ENCODE peak calls at places on chromosomes 2 and 18, in five cellular contexts. Y is fibroblast of lung, E is GM23338, I is psoas muscle, B is body of pancreas. J is an unnamed sample.

GRCh38 chr2:74371421-74371820 is 8.7 kb downstream of the DCTN1 start:
- DNase-seq in Y (no peak), E (no peak), I (no peak), B (no peak), J (no peak)

GRCh38 chr2:35220471-35220870 is 1135.1 kb upstream of the CRIM1 start:
- DNase-seq in Y (no peak), E (no peak), I (no peak), B (no peak), J (no peak)

GRCh38 chr2:241153616-241154015 is 3.3 kb downstream of the PPP1R7 start:
- DNase-seq in Y (peak), E (no peak), I (no peak), B (no peak), J (no peak)

GRCh38 chr2:139031722-139032121 is 251.5 kb upstream of the NXPH2 start:
- DNase-seq in Y (no peak), E (peak), I (no peak), B (no peak), J (no peak)

GRCh38 chr2:127796389-127796788 is 14.6 kb downstream of the WDR33 start:
- DNase-seq in Y (no peak), E (no peak), I (no peak), B (no peak), J (no peak)

GRCh38 chr2:226977775-226978190 is 141.9 kb downstream of the RHBDD1 start:
- DNase-seq in Y (peak), E (no peak), I (no peak), B (no peak), J (no peak)

GRCh38 chr2:172227719-172228118 is 125.0 kb upstream of the DLX2 start:
- DNase-seq in Y (no peak), E (no peak), I (no peak), B (no peak), J (no peak)

GRCh38 chr2:226760412-226761194 is 39.0 kb downstream of the IRS1 start:
- DNase-seq in Y (peak), E (no peak), I (no peak), B (no peak), J (no peak)

GRCh38 chr2:237932731-237933131 is 34.1 kb upstream of the UBE2F start:
- DNase-seq in Y (peak), E (no peak), I (no peak), B (no peak), J (no peak)

GRCh38 chr2:109030870-109031480 is 42.0 kb upstream of the EDAR start:
- DNase-seq in Y (no peak), E (peak), I (no peak), B (no peak), J (no peak)

GRCh38 chr2:46230115-46230571 is 67.1 kb upstream of the EPAS1 start:
- DNase-seq in Y (no peak), E (peak), I (peak), B (peak), J (no peak)

GRCh38 chr2:52632543-52632942 is 1135.1 kb upstream of the CHAC2 start:
- DNase-seq in Y (no peak), E (peak), I (no peak), B (no peak), J (no peak)

GRCh38 chr2:45786030-45786830 is 134.8 kb downstream of the PRKCE start:
- DNase-seq in Y (no peak), E (no peak), I (no peak), B (no peak), J (no peak)

GRCh38 chr18:75455249-75456183 is 28.0 kb upstream of the SMIM21 start:
- DNase-seq in Y (peak), E (peak), I (peak), B (peak), J (no peak)

GRCh38 chr2:210318891-210319290 is 3.9 kb upstream of the MYL1 start:
- DNase-seq in Y (no peak), E (no peak), I (no peak), B (no peak), J (no peak)

GRCh38 chr2:217798743-217799552 is 203.8 kb downstream of the TNS1 start:
- DNase-seq in Y (no peak), E (no peak), I (no peak), B (peak), J (no peak)

GRCh38 chr18:63237486-63237885 is 82.1 kb downstream of the BCL2 start:
- DNase-seq in Y (no peak), E (peak), I (no peak), B (no peak), J (no peak)

GRCh38 chr18:77032121-77032758 is 100.3 kb downstream of the MBP start:
- DNase-seq in Y (no peak), E (no peak), I (no peak), B (no peak), J (no peak)

GRCh38 chr2:207257291-207258190 is 91.8 kb upstream of the KLF7 start:
- DNase-seq in Y (peak), E (no peak), I (no peak), B (no peak), J (no peak)

GRCh38 chr2:168355779-168356178 is 100.3 kb upstream of the CERS6 start:
- DNase-seq in Y (no peak), E (peak), I (no peak), B (no peak), J (no peak)

GRCh38 chr2:239537633-239538356 is 137.0 kb upstream of the HDAC4 start:
- DNase-seq in Y (no peak), E (no peak), I (no peak), B (no peak), J (peak)

GRCh38 chr18:2139676-2140075 is 431.6 kb downstream of the METTL4 start:
- DNase-seq in Y (peak), E (no peak), I (no peak), B (no peak), J (no peak)

GRCh38 chr18:78773819-78774218 is 205.8 kb upstream of the SALL3 start:
- DNase-seq in Y (no peak), E (no peak), I (no peak), B (no peak), J (no peak)

GRCh38 chr2:120952318-120952717 is 216.7 kb downstream of the GLI2 start:
- DNase-seq in Y (peak), E (no peak), I (no peak), B (no peak), J (no peak)

GRCh38 chr18:22433960-22434359 is 16.2 kb upstream of the CTAGE1 start:
- DNase-seq in Y (peak), E (no peak), I (no peak), B (no peak), J (no peak)

GRCh38 chr2:200509227-200509607 is 651 bp downstream of the KCTD18 start:
- DNase-seq in Y (peak), E (peak), I (no peak), B (no peak), J (no peak)

DNA sequence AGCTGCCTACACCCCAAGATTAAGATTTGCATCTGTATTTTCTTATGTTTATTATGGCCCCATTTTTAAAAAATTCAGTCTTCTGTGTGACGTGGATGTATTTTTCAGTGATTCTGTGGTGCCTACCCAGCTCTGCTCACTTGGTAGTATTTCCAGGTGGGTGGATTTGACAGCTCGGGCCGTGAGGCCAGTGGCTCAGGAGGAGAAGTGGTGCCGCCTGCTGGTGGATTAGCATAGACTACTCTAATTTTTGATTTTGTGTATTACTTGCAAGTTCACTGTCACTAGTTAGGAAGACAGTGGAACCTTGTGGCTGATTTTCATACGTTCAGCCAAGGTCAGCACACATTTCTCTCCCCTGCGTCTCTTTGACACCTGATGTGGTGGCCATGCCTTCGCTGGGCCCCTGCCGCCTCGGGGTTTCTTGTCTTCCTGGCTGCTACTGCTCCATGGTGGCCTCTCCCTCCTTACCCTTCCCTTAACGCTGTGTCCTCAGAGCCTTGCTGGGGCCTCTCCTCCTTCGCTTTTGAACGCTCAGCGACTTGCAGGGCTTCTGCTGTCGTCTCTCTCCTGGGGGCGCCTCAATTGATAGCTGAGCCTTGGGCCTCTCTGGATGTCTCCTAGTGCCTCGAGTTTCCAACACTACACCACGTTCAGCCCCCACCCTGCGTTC is 89.4 kb downstream of the DGKD start:
- DNase-seq in Y (peak), E (peak), I (peak), B (peak), J (no peak)
- TF ChIP-seq CTCF in Y (peak), E (peak), I (peak), B (peak), J (peak)

GRCh38 chr2:111664451-111664850 is 219.5 kb downstream of the ANAPC1 start:
- DNase-seq in Y (no peak), E (no peak), I (no peak), B (no peak), J (no peak)

GRCh38 chr2:111662039-111662740 is 221.8 kb downstream of the ANAPC1 start:
- DNase-seq in Y (peak), E (no peak), I (no peak), B (no peak), J (no peak)

GRCh38 chr2:111662771-111663470 is 221.1 kb downstream of the ANAPC1 start:
- DNase-seq in Y (peak), E (no peak), I (no peak), B (no peak), J (no peak)

GRCh38 chr2:111665011-111665410 is 219.0 kb downstream of the ANAPC1 start:
- DNase-seq in Y (no peak), E (no peak), I (no peak), B (no peak), J (no peak)

GRCh38 chr2:111663471-111663951 is 220.5 kb downstream of the ANAPC1 start:
- DNase-seq in Y (peak), E (no peak), I (no peak), B (no peak), J (no peak)
- TF ChIP-seq CTCF in Y (peak), E (no peak), I (no peak), B (no peak), J (no peak)

GRCh38 chr2:15582645-15583340 is 8.9 kb upstream of the DDX1 start:
- DNase-seq in Y (no peak), E (no peak), I (no peak), B (no peak), J (no peak)

GRCh38 chr2:15582153-15582552 is 9.5 kb upstream of the DDX1 start:
- DNase-seq in Y (no peak), E (no peak), I (no peak), B (no peak), J (no peak)

GRCh38 chr2:15580451-15580850 is 11.2 kb upstream of the DDX1 start:
- DNase-seq in Y (no peak), E (no peak), I (no peak), B (no peak), J (no peak)

GRCh38 chr2:15577071-15577706 is 14.5 kb upstream of the DDX1 start:
- DNase-seq in Y (peak), E (peak), I (peak), B (peak), J (peak)

GRCh38 chr2:15579641-15580040 is 12.0 kb upstream of the DDX1 start:
- DNase-seq in Y (no peak), E (peak), I (no peak), B (no peak), J (no peak)
- TF ChIP-seq CTCF in Y (no peak), E (no peak), I (no peak), B (no peak), J (no peak)

GRCh38 chr2:68900496-68901198 is 29.4 kb upstream of the BMP10 start:
- DNase-seq in Y (no peak), E (no peak), I (no peak), B (no peak), J (no peak)
- TF ChIP-seq CTCF in Y (no peak), E (peak), I (no peak), B (no peak), J (no peak)